ENCODE peak calls at places on chromosomes 16 and 17, in four cellular contexts. C is tibial nerve, X is transverse colon, W is right atrium auricular region. D is an unnamed sample.
A peak's percentile ranks its signal among the peaks of the same experiment; 100 is the strongest.

GRCh38 chr17:75240394-75241142 is 20.8 kb downstream of the GGA3 start:
- DNase-seq in C (no peak), X (no peak), W (no peak), D (peak; percentile 77)

GRCh38 chr16:20023190-20023589 is 50.5 kb downstream of the GPR139 start:
- DNase-seq in C (no peak), X (no peak), W (no peak), D (no peak)

GRCh38 chr17:50904522-50905459 is 38.6 kb upstream of the TOB1 start:
- DNase-seq in C (no peak), X (peak; percentile 48), W (no peak), D (peak; percentile 92)

GRCh38 chr17:58414596-58414997 is 2.7 kb downstream of the RNF43 start:
- DNase-seq in C (no peak), X (no peak), W (no peak), D (no peak)

GRCh38 chr16:68351991-68352431 is 41.2 kb downstream of the PRMT7 start:
- DNase-seq in C (no peak), X (peak; percentile 79), W (no peak), D (peak; percentile 69)

GRCh38 chr17:27379863-27380533 is 76.2 kb upstream of the KSR1 start:
- DNase-seq in C (peak; percentile 29), X (peak; percentile 44), W (no peak), D (peak; percentile 94)

GRCh38 chr16:17331071-17331521 is 139.7 kb downstream of the XYLT1 start:
- DNase-seq in C (peak; percentile 60), X (no peak), W (peak; percentile 92), D (no peak)

GRCh38 chr16:12617401-12617819 is 186.3 kb downstream of the CPPED1 start:
- DNase-seq in C (no peak), X (no peak), W (no peak), D (no peak)

GRCh38 chr16:23248261-23249194 is 53.6 kb upstream of the SCNN1B start:
- DNase-seq in C (no peak), X (no peak), W (no peak), D (no peak)

GRCh38 chr16:51577621-51578303 is 426.7 kb upstream of the SALL1 start:
- DNase-seq in C (no peak), X (no peak), W (no peak), D (no peak)

GRCh38 chr17:6712058-6712853 is 913 bp downstream of the SLC13A5 start:
- DNase-seq in C (no peak), X (no peak), W (no peak), D (no peak)

GRCh38 chr16:58127033-58127556 is 2.1 kb downstream of the CFAP20 start:
- DNase-seq in C (peak; percentile 41), X (no peak), W (no peak), D (no peak)

GRCh38 chr16:86083382-86084002 is 184.5 kb downstream of the IRF8 start:
- DNase-seq in C (no peak), X (no peak), W (no peak), D (peak; percentile 33)

GRCh38 chr17:39235555-39236221 is 9.9 kb upstream of the STAC2 start:
- DNase-seq in C (no peak), X (peak; percentile 29), W (no peak), D (no peak)

GRCh38 chr16:65287307-65287706 is 165.4 kb upstream of the CDH11 start:
- DNase-seq in C (no peak), X (no peak), W (no peak), D (no peak)

GRCh38 chr16:85126731-85127662 is 14.7 kb upstream of the CIBAR2 start:
- DNase-seq in C (no peak), X (no peak), W (no peak), D (no peak)

GRCh38 chr17:15900871-15901270 is 44.1 kb upstream of the ADORA2B start:
- DNase-seq in C (no peak), X (no peak), W (no peak), D (no peak)

GRCh38 chr17:11852231-11852630 is 145.0 kb downstream of the ZNF18 start:
- DNase-seq in C (no peak), X (no peak), W (no peak), D (no peak)

GRCh38 chr17:56653877-56654276 is 60.4 kb downstream of the NOG start:
- DNase-seq in C (no peak), X (no peak), W (no peak), D (no peak)

GRCh38 chr16:75931970-75932369 is 205.7 kb upstream of the CPHXL start:
- DNase-seq in C (no peak), X (no peak), W (no peak), D (no peak)

GRCh38 chr17:68289473-68289872 is 1.5 kb downstream of the SLC16A6 start:
- DNase-seq in C (no peak), X (no peak), W (no peak), D (no peak)

GRCh38 chr16:1772908-1773702 is at the start of gene MRPS34:
- DNase-seq in C (peak; percentile 69), X (peak; percentile 87), W (peak; percentile 84), D (peak; percentile 95)

GRCh38 chr17:67078292-67078691 is 33.9 kb downstream of the CACNG1 start:
- DNase-seq in C (no peak), X (no peak), W (no peak), D (no peak)

GRCh38 chr16:5918553-5919127 is 821.0 kb upstream of the EEF2KMT start:
- DNase-seq in C (no peak), X (peak; percentile 33), W (no peak), D (no peak)

GRCh38 chr17:4539576-4540223 is 15.5 kb downstream of the MYBBP1A start:
- DNase-seq in C (no peak), X (no peak), W (no peak), D (peak; percentile 66)

GRCh38 chr16:88368994-88369393 is 13.8 kb upstream of the ZNF469 start:
- DNase-seq in C (no peak), X (no peak), W (no peak), D (peak; percentile 29)

GRCh38 chr17:80880650-80880989 is 111.0 kb upstream of the CHMP6 start:
- DNase-seq in C (no peak), X (no peak), W (no peak), D (no peak)

GRCh38 chr17:39208893-39209292 is 8.8 kb downstream of the RPL19 start:
- DNase-seq in C (no peak), X (peak; percentile 71), W (no peak), D (no peak)

GRCh38 chr17:81066072-81066471 is 31.1 kb downstream of the BAIAP2 start:
- DNase-seq in C (no peak), X (no peak), W (no peak), D (no peak)

GRCh38 chr17:82655523-82655922 is 7.3 kb upstream of the WDR45B start:
- DNase-seq in C (no peak), X (peak; percentile 69), W (no peak), D (no peak)

DNA sequence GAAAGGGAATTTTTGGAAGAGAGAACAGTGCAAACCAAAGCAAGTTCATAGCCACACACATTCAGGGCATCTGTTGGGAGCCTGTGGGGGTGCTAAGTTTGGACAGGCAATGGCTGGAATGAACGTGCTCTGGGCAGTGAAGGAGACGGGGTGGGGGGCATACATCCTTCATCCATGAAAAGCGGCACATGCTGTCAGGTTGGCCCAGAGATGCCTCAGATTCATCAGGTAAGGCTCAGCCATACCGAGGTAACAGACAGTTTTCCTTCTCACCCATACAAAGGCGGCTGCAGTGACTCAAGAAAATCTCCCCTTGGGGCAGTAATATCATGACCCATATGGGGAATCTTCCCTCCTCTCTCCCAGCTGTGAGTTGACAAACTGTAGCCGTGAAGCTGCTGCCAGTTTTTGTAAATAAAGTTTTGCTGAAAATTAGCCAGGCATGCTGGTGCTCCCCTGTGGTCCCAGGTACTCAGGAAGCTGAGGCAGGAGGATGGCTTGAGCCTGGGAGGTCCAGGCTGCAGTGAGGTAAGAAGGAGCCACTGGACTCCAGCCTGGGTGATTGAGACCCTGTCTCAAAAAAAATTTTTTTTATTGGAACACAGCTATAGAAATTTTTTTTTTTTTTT is 9.2 kb upstream of the UBALD2 start:
- DNase-seq in C (no peak), X (peak; percentile 6), W (no peak), D (peak; percentile 50)
- H3K4me1 ChIP-seq in C (no peaks in the 10 kb centered on the region), X (peaks cover 36% of the 10 kb centered on the region), W (peaks cover 5% of the 10 kb centered on the region), D (peaks cover 20% of the 10 kb centered on the region)

DNA sequence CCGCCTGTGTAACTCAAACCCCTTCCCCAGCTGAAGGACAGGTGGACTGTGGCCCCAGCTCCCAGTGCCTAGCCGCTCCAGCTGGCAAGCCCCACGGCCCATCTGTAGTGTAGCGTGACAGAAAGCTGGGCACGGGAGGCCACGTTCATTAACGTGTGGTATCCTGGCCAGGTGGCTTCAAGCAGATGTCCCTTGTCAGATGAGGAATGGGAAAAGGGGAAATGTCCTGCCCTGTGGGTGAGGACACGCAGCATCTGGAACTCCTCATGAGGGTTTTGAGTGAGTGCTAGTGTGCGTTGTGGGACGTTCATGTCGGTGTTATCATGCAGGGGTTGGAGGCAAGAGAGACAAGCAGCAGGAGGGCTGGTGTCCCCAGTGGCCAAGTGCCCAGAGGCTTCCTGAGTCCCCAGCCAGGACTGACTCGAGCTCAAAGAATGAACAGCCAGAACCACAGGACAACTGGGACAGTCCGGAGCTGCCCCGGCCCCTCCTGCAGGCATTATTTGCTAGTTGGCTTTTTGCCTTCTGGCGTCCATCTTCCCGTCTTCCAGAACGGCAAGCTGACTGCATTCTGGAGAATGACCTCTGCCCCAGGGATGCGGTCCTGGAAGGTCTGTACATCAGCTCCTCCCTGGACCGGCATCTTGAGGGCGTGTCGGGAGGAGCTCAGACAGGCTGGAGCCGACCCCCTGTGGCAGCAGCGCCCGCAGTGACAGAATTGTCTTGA is 19.3 kb downstream of the KDM8 start:
- DNase-seq in C (no peak), X (peak; percentile 29), W (peak; percentile 80), D (no peak)
- H3K27ac ChIP-seq in C (peak overlapping the region; percentile 8), X (peak overlapping the region; percentile 21), W (peak overlapping the region; percentile 80), D (peak overlapping the region; percentile 57)

DNA sequence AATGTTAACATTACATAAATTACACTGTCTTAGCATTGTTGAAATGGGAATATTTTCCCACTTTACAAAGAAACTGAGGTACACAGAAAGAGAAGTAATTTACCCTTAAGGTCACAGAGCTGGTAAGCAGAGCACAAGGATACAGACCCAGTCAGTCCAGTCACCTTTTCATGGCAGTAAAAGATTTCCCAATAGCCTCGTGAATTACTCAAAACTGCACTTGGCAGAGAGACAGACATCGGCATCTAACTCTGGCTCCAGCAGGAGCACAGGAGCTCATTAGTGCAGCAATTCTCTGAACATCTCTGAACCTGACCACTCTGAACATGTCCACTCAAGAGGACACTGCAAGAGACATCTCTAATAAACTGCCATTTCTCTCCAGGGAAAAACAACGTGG is 3.1 kb downstream of the TEX2 start:
- DNase-seq in C (no peak), X (no peak), W (no peak), D (no peak)
- H3K4me1 ChIP-seq in C (no peaks in the 10 kb centered on the region), X (peaks cover 25% of the 10 kb centered on the region), W (peaks cover 53% of the 10 kb centered on the region), D (peaks cover 12% of the 10 kb centered on the region)

DNA sequence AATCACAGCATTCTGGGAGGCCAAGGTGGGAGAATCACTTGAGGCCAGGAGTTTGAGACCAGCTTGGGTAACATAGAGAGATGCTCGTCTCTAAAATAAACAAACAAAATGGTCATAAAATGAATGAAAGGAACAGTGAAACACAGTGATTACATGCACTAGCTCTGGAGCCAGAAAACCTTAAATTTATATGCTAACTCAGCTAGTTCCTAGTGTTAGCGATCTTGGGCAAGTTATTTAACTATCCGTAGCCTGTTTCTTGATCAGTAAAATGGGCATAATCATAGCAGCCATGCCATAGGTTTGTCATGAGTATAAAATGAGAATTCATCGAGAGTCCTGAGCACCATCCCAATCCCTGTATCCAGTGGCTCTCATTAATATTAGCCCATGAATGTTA is 271.0 kb downstream of the GRIN2A start:
- DNase-seq in C (no peak), X (no peak), W (no peak), D (no peak)
- H3K27ac ChIP-seq in C (no peak overlapping the region), X (no peak overlapping the region), W (no peak overlapping the region), D (no peak overlapping the region)